ENCODE peak calls at places on chromosomes 5 and 9, in ten cellular contexts. U is GM20000; Q is kidney glomerular epithelial cell; T is stimulated activated CD8-positive, alpha-beta memory T cell treated with anti-CD3 and anti-CD28 coated beads, Interleukin-15, amount 100 ng/mL, for 1 hour; A is epithelial cell of esophagus; W is lower leg skin; P is myocyte; R is HS-27A; G is activated CD4-positive, alpha-beta T cell treated with anti-CD3 and anti-CD28 coated beads, Interleukin-2, amount 50 U/mL, for 1 hour; H is stimulated activated CD4-positive, alpha-beta T cell treated with anti-CD3 and anti-CD28 coated beads, Interleukin-4, amount 100 ng/mL, for 24 hours. V is an unnamed sample.

GRCh38 chr5:175796536-175797499 is 74.6 kb upstream of the CPLX2 start:
- DNase-seq in R (no peak), G (peak), H (peak), T (peak), A (peak), U (peak), W (peak), Q (peak), P (peak), V (peak)

GRCh38 chr9:33858346-33858869 is 41.4 kb downstream of the UBE2R2 start:
- DNase-seq in T (no peak), R (peak), U (no peak), G (no peak), Q (no peak), P (peak), H (no peak), A (no peak), W (no peak), V (no peak)

GRCh38 chr5:139138790-139139189 is 59.4 kb downstream of the SIL1 start:
- DNase-seq in R (peak), A (peak), G (no peak), Q (peak), T (no peak), W (no peak), H (no peak), P (peak), U (no peak), V (no peak)

GRCh38 chr9:33139421-33140228 is 27.5 kb downstream of the B4GALT1 start:
- DNase-seq in R (no peak), U (no peak), P (peak), H (no peak), G (no peak), W (peak), Q (peak), T (no peak), A (no peak), V (peak)

GRCh38 chr5:142974449-142974848 is 204.3 kb downstream of the ARHGAP26 start:
- DNase-seq in A (no peak), W (no peak), G (no peak), R (no peak), Q (no peak), P (no peak), U (no peak), T (no peak), H (no peak), V (no peak)

GRCh38 chr5:76082790-76083554 is at the start of gene SV2C:
- DNase-seq in P (no peak), U (peak), W (no peak), Q (peak), T (no peak), G (peak), A (peak), H (peak), R (no peak), V (no peak)

GRCh38 chr5:132486318-132487094 is 4.1 kb downstream of the IRF1 start:
- DNase-seq in U (no peak), H (peak), A (no peak), G (no peak), Q (no peak), W (peak), T (no peak), P (no peak), R (no peak), V (no peak)

GRCh38 chr5:127892467-127893207 is 189.4 kb downstream of the CCDC192 start:
- DNase-seq in P (peak), H (no peak), Q (peak), U (no peak), R (no peak), T (no peak), A (peak), G (no peak), W (no peak), V (no peak)

GRCh38 chr9:128787583-128788156 is 617 bp downstream of the TBC1D13 start:
- DNase-seq in U (peak), W (no peak), R (no peak), T (no peak), Q (no peak), G (no peak), P (peak), A (peak), H (no peak), V (peak)

GRCh38 chr9:120579139-120579749 is 723 bp downstream of the CDK5RAP2 start:
- DNase-seq in P (peak), W (no peak), A (peak), R (no peak), U (peak), H (no peak), T (no peak), G (no peak), Q (peak), V (no peak)

GRCh38 chr9:30348904-30349303 is 2035.5 kb upstream of the ACO1 start:
- DNase-seq in W (no peak), H (no peak), P (no peak), T (no peak), R (no peak), Q (no peak), U (no peak), A (no peak), G (no peak), V (no peak)

GRCh38 chr9:115411993-115412452 is 294.1 kb upstream of the TNC start:
- DNase-seq in Q (no peak), U (no peak), H (no peak), G (no peak), W (no peak), P (no peak), A (peak), T (no peak), R (no peak), V (no peak)

GRCh38 chr5:83256091-83256775 is 178.9 kb downstream of the XRCC4 start:
- DNase-seq in A (peak), U (no peak), G (no peak), P (no peak), H (no peak), R (no peak), T (no peak), W (no peak), Q (no peak), V (no peak)

GRCh38 chr5:116442095-116442534 is 132.5 kb downstream of the SEMA6A start:
- DNase-seq in P (peak), H (no peak), G (no peak), Q (peak), R (peak), A (peak), U (no peak), W (no peak), T (no peak), V (no peak)

GRCh38 chr5:125117556-125117955 is 371.1 kb upstream of the ZNF608 start:
- DNase-seq in P (peak), G (no peak), A (no peak), R (no peak), W (no peak), U (no peak), H (no peak), T (no peak), Q (no peak), V (no peak)

GRCh38 chr5:124651663-124652513 is 94.6 kb downstream of the ZNF608 start:
- DNase-seq in R (no peak), P (peak), W (peak), Q (peak), U (peak), A (peak), T (no peak), G (no peak), H (peak), V (peak)

GRCh38 chr9:87420884-87421283 is 76.8 kb upstream of the DAPK1 start:
- DNase-seq in W (no peak), U (no peak), G (no peak), R (no peak), A (no peak), H (no peak), Q (no peak), P (peak), T (no peak), V (no peak)

GRCh38 chr5:66246621-66247020 is 102.5 kb downstream of the SREK1 start:
- DNase-seq in P (peak), G (no peak), A (peak), U (no peak), Q (no peak), T (no peak), H (no peak), R (peak), W (no peak), V (no peak)

GRCh38 chr5:3517331-3517730 is 78.3 kb upstream of the IRX1 start:
- DNase-seq in W (peak), Q (no peak), P (no peak), G (no peak), T (no peak), A (no peak), U (no peak), R (no peak), H (no peak), V (no peak)

GRCh38 chr5:10420926-10421325 is 20.8 kb upstream of the ROPN1L start:
- DNase-seq in Q (no peak), T (no peak), W (no peak), H (no peak), A (no peak), U (no peak), P (no peak), R (no peak), G (no peak), V (no peak)

V was measured in tibial nerve.